ENCODE peak calls at places on chromosomes 7 and 10, in nine cellular contexts. R is upper lobe of right lung; Q is IMR-90; L is psoas muscle; H is CD8-positive, alpha-beta memory T cell; Z is hepatocyte; F is GM12878; K is HCT116; T is fibroblast of lung. S is an unnamed sample.

GRCh38 chr7:107813524-107813923 is 10.5 kb upstream of the SLC26A3 start:
- DNase-seq in T (no peak), K (no peak), Z (no peak), F (no peak), L (no peak), Q (no peak), H (no peak), R (no peak), S (no peak)

GRCh38 chr7:17099083-17099973 is 199.1 kb upstream of the AHR start:
- DNase-seq in L (peak; percentile 30), T (peak; percentile 18), Z (peak; percentile 74), Q (no peak), K (peak; percentile 69), H (no peak), R (peak; percentile 72), F (no peak), S (no peak)

GRCh38 chr10:124470544-124471449 is 9.2 kb downstream of the LHPP start:
- DNase-seq in R (no peak), F (no peak), H (no peak), Z (peak; percentile 86), K (no peak), L (no peak), T (no peak), Q (no peak), S (peak; percentile 53)

GRCh38 chr7:110568932-110569331 is 522.0 kb upstream of the LRRN3 start:
- DNase-seq in Q (peak; percentile 32), L (no peak), R (no peak), K (peak; percentile 4), F (no peak), Z (no peak), T (no peak), H (no peak), S (no peak)

GRCh38 chr7:1359051-1359400 is 100.2 kb downstream of the MICALL2 start:
- DNase-seq in F (no peak), Z (no peak), R (no peak), T (no peak), Q (no peak), L (peak; percentile 23), H (no peak), K (no peak), S (no peak)

GRCh38 chr7:69935107-69935506 is 336.8 kb downstream of the AUTS2 start:
- DNase-seq in T (no peak), R (no peak), L (no peak), F (no peak), Q (no peak), H (no peak), Z (no peak), K (no peak), S (no peak)

GRCh38 chr10:77401681-77402080 is 235.9 kb downstream of the KCNMA1 start:
- DNase-seq in Z (no peak), R (no peak), F (no peak), T (no peak), L (no peak), Q (no peak), K (no peak), H (no peak), S (no peak)

GRCh38 chr7:47435889-47436312 is 146.0 kb downstream of the TNS3 start:
- DNase-seq in Q (peak; percentile 81), L (peak; percentile 78), F (no peak), Z (peak; percentile 75), R (no peak), K (peak; percentile 70), T (peak; percentile 95), H (no peak), S (peak; percentile 87)

GRCh38 chr10:61828788-61829187 is 72.7 kb upstream of the ARID5B start:
- DNase-seq in K (no peak), Q (no peak), H (no peak), T (no peak), L (no peak), Z (no peak), F (no peak), R (no peak), S (no peak)

GRCh38 chr7:18472161-18472483 is 23.4 kb upstream of the HDAC9 start:
- DNase-seq in L (no peak), Z (no peak), T (no peak), F (no peak), R (no peak), H (no peak), K (no peak), Q (no peak), S (no peak)

GRCh38 chr10:93547522-93547921 is 18.9 kb upstream of the FFAR4 start:
- DNase-seq in Q (no peak), H (no peak), F (no peak), T (no peak), K (no peak), L (no peak), Z (no peak), R (no peak), S (no peak)

GRCh38 chr7:123070702-123071286 is 75.3 kb upstream of the TAS2R16 start:
- DNase-seq in K (peak; percentile 32), L (no peak), T (peak; percentile 14), H (no peak), Z (peak; percentile 15), F (no peak), Q (no peak), R (no peak), S (peak; percentile 59)

GRCh38 chr7:92834661-92835139 is 1.7 kb downstream of the CDK6 start:
- DNase-seq in F (no peak), Q (no peak), R (peak; percentile 71), K (no peak), T (no peak), L (peak; percentile 51), Z (peak; percentile 44), H (no peak), S (peak; percentile 87)

GRCh38 chr10:112689327-112689726 is 242.3 kb downstream of the VTI1A start:
- DNase-seq in K (peak; percentile 10), R (no peak), L (no peak), H (no peak), Q (peak; percentile 5), T (peak; percentile 47), F (no peak), Z (peak; percentile 27), S (peak; percentile 81)

GRCh38 chr7:25002826-25003225 is 22.8 kb upstream of the OSBPL3 start:
- DNase-seq in H (no peak), L (no peak), Q (peak; percentile 50), F (no peak), Z (no peak), R (no peak), K (no peak), T (no peak), S (no peak)

GRCh38 chr10:124560377-124560776 is 98.8 kb downstream of the LHPP start:
- DNase-seq in Z (peak; percentile 67), R (peak; percentile 58), L (peak; percentile 88), F (no peak), T (peak; percentile 86), H (no peak), K (no peak), Q (peak; percentile 62), S (no peak)

DNA sequence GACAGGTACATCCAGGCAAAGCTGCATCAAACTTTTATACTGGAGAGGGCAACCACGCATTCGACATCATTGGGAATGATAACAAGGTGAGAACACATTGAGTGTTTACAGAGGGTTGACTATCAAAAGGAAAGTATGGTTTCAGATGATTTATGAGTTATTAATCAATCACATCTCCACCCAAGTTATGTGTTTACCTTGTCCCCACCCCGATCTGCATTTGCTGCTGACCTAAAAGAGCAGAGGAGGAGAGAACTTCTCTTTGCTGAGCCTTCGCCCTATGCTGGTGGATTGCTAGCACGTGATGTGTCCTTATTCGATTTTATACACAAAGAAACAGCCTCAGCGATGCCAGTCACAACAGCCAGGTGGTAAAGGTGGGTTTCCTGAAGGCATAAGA is at the start of gene MSMB:
- DNase-seq in H (no peak), T (no peak), F (no peak), Q (no peak), R (no peak), K (no peak), L (no peak), Z (no peak), S (no peak)
- H3K27me3 ChIP-seq in H (no peaks in the 10 kb centered on the region), T (peaks cover 5% of the 10 kb centered on the region), F (no peaks in the 10 kb centered on the region), Q (peaks cover 33% of the 10 kb centered on the region), R (no peaks in the 10 kb centered on the region), K (peaks cover 3% of the 10 kb centered on the region), L (no peaks in the 10 kb centered on the region), Z (no peaks in the 10 kb centered on the region), S (no peaks in the 10 kb centered on the region)

DNA sequence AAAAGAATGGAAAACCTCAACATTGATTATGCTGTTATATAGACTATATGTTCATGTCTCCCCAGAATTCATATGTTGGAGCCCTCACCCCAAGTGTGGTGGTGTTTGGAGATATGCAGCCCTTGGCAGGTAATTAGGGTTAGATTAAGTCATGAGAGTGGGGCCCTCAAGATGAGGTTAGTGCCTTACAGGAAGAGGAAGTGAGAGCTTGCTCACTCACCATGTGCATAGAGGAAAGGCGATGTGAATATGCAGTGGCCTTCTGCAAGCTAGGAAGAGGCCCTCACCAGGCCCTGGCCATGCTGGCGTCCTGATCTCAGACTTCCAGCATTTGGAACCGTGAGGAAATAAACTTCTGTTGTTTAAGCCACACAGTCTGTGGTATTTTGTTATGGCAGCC is 14.8 kb downstream of the ZNF33A start:
- DNase-seq in K (no peak), F (no peak), Z (no peak), T (no peak), Q (no peak), L (no peak), H (no peak), R (no peak), S (no peak)
- H3K27me3 ChIP-seq in K (no peaks in the 10 kb centered on the region), F (no peaks in the 10 kb centered on the region), Z (no peaks in the 10 kb centered on the region), T (no peaks in the 10 kb centered on the region), Q (no peaks in the 10 kb centered on the region), L (no peaks in the 10 kb centered on the region), H (no peaks in the 10 kb centered on the region), R (no peaks in the 10 kb centered on the region), S (no peaks in the 10 kb centered on the region)

GRCh38 chr7:127620406-127621233 is 2.7 kb upstream of the PAX4 start:
- DNase-seq in Z (no peak), F (no peak), H (no peak), K (no peak), T (no peak), R (no peak), Q (no peak), L (no peak), S (peak; percentile 87)
- H3K27me3 ChIP-seq in Z (peaks cover 70% of the 10 kb centered on the region), F (no peaks in the 10 kb centered on the region), H (peaks cover 4% of the 10 kb centered on the region), K (peaks cover 78% of the 10 kb centered on the region), T (peaks cover 41% of the 10 kb centered on the region), R (peaks cover 43% of the 10 kb centered on the region), Q (peaks cover 63% of the 10 kb centered on the region), L (no peaks in the 10 kb centered on the region), S (peaks cover 18% of the 10 kb centered on the region)

DNA sequence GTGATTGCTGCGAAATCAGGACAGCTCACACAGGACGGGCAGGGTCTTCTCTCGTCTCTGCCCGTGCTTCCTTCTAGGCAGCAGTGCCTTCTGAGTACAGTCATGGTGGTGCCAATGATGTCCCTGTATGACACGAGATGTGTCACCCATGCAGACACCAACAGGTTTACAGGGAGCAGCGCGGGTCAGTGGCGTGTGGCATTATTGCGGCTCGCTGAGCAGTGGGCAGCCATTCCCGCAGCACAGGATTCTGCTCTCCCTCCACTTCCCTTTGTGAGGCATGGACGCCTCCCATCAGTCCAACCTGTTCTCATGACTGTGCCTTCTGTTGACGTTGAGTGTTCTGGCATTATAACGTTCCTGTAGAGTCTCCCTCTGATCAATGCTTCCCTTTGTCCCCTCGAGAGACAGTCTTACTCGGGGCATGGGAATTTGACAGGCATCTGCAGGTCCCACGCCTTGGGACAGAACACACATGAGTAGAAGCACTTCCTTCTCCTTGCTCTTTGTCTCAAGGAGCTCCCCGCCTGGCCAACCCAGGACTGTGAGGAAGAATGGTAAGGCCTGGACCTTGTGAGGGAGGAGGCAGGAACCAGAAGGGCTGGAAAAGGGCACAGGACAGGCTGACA is 219.5 kb downstream of the PAXIP1 start:
- DNase-seq in Z (no peak), L (no peak), H (no peak), Q (no peak), R (no peak), F (no peak), K (no peak), T (no peak), S (no peak)
- H3K27me3 ChIP-seq in Z (no peaks in the 10 kb centered on the region), L (no peaks in the 10 kb centered on the region), H (no peaks in the 10 kb centered on the region), Q (no peaks in the 10 kb centered on the region), R (peaks cover 4% of the 10 kb centered on the region), F (no peaks in the 10 kb centered on the region), K (no peaks in the 10 kb centered on the region), T (no peaks in the 10 kb centered on the region), S (no peaks in the 10 kb centered on the region)

GRCh38 chr10:103278862-103279298 is 1.9 kb downstream of the INA start:
- DNase-seq in H (no peak), Q (peak; percentile 55), R (peak; percentile 70), F (no peak), K (no peak), T (peak; percentile 61), Z (peak; percentile 74), L (peak; percentile 65), S (peak; percentile 88)
- H3K27me3 ChIP-seq in H (peaks cover 23% of the 10 kb centered on the region), Q (peaks cover 24% of the 10 kb centered on the region), R (peaks cover 73% of the 10 kb centered on the region), F (no peaks in the 10 kb centered on the region), K (peaks cover 42% of the 10 kb centered on the region), T (peaks cover 30% of the 10 kb centered on the region), Z (peaks cover 70% of the 10 kb centered on the region), L (peaks cover 5% of the 10 kb centered on the region), S (peaks cover 65% of the 10 kb centered on the region)